ENCODE peak calls at places on chromosomes 11 and 22, in six cellular contexts. One of them, this sample, is unnamed. For H3K9me3 and H3K4me1, the result is how much of the 10 kb centered on the place peaks cover.

GRCh38 chr11:120212926-120213325 is 2.1 kb downstream of the OAF start:
- DNase-seq in Peyer's patch: peak
- DNase-seq in heart right ventricle: no peak
- DNase-seq in cardiac muscle cell: peak
- DNase-seq in body of pancreas: no peak
- DNase-seq in left ventricle myocardium inferior: no peak
- DNase-seq in this sample: no peak

GRCh38 chr22:38786631-38787030 is 7.3 kb downstream of the DNAL4 start:
- DNase-seq in Peyer's patch: no peak
- DNase-seq in heart right ventricle: no peak
- DNase-seq in cardiac muscle cell: no peak
- DNase-seq in body of pancreas: no peak
- DNase-seq in left ventricle myocardium inferior: no peak
- DNase-seq in this sample: no peak

GRCh38 chr11:11813288-11813962 is 28.3 kb upstream of the USP47 start:
- DNase-seq in Peyer's patch: no peak
- DNase-seq in heart right ventricle: peak
- DNase-seq in cardiac muscle cell: no peak
- DNase-seq in body of pancreas: peak
- DNase-seq in left ventricle myocardium inferior: no peak
- DNase-seq in this sample: no peak

GRCh38 chr11:37110383-37110782 is 512.3 kb upstream of the RAG2 start:
- DNase-seq in Peyer's patch: no peak
- DNase-seq in heart right ventricle: no peak
- DNase-seq in cardiac muscle cell: no peak
- DNase-seq in body of pancreas: no peak
- DNase-seq in left ventricle myocardium inferior: no peak
- DNase-seq in this sample: no peak

GRCh38 chr11:17768547-17768946 is 34.0 kb downstream of the KCNC1 start:
- DNase-seq in Peyer's patch: peak
- DNase-seq in heart right ventricle: no peak
- DNase-seq in cardiac muscle cell: no peak
- DNase-seq in body of pancreas: no peak
- DNase-seq in left ventricle myocardium inferior: no peak
- DNase-seq in this sample: no peak

GRCh38 chr11:3111919-3112690 is 53.0 kb downstream of the OSBPL5 start:
- DNase-seq in Peyer's patch: peak
- DNase-seq in heart right ventricle: no peak
- DNase-seq in cardiac muscle cell: no peak
- DNase-seq in body of pancreas: no peak
- DNase-seq in left ventricle myocardium inferior: no peak
- DNase-seq in this sample: no peak

GRCh38 chr11:63785823-63786222 is 17.2 kb upstream of the ZFTA start:
- DNase-seq in Peyer's patch: no peak
- DNase-seq in heart right ventricle: no peak
- DNase-seq in cardiac muscle cell: no peak
- DNase-seq in body of pancreas: no peak
- DNase-seq in left ventricle myocardium inferior: no peak
- DNase-seq in this sample: no peak

GRCh38 chr11:61959678-61960077 is 7.8 kb downstream of the FTH1 start:
- DNase-seq in Peyer's patch: no peak
- DNase-seq in heart right ventricle: no peak
- DNase-seq in cardiac muscle cell: no peak
- DNase-seq in body of pancreas: no peak
- DNase-seq in left ventricle myocardium inferior: no peak
- DNase-seq in this sample: no peak

GRCh38 chr11:107606122-107606521 is 15.2 kb downstream of the ELMOD1 start:
- DNase-seq in Peyer's patch: no peak
- DNase-seq in heart right ventricle: no peak
- DNase-seq in cardiac muscle cell: no peak
- DNase-seq in body of pancreas: no peak
- DNase-seq in left ventricle myocardium inferior: no peak
- DNase-seq in this sample: no peak

GRCh38 chr11:77071671-77072605 is 5.2 kb downstream of the CAPN5 start:
- DNase-seq in Peyer's patch: peak
- DNase-seq in heart right ventricle: no peak
- DNase-seq in cardiac muscle cell: no peak
- DNase-seq in body of pancreas: no peak
- DNase-seq in left ventricle myocardium inferior: no peak
- DNase-seq in this sample: no peak

GRCh38 chr11:93288079-93288478 is 42.5 kb upstream of the DEUP1 start:
- DNase-seq in Peyer's patch: no peak
- DNase-seq in heart right ventricle: no peak
- DNase-seq in cardiac muscle cell: no peak
- DNase-seq in body of pancreas: no peak
- DNase-seq in left ventricle myocardium inferior: no peak
- DNase-seq in this sample: no peak

GRCh38 chr22:45023431-45023830 is 13.6 kb upstream of the PHF21B start:
- DNase-seq in Peyer's patch: no peak
- DNase-seq in heart right ventricle: no peak
- DNase-seq in cardiac muscle cell: no peak
- DNase-seq in body of pancreas: no peak
- DNase-seq in left ventricle myocardium inferior: no peak
- DNase-seq in this sample: no peak

GRCh38 chr11:104623518-104623917 is 274.7 kb downstream of the CASP12 start:
- DNase-seq in Peyer's patch: no peak
- DNase-seq in heart right ventricle: no peak
- DNase-seq in cardiac muscle cell: no peak
- DNase-seq in body of pancreas: no peak
- DNase-seq in left ventricle myocardium inferior: no peak
- DNase-seq in this sample: no peak

GRCh38 chr22:46446799-46447198 is 90.6 kb downstream of the CELSR1 start:
- DNase-seq in Peyer's patch: no peak
- DNase-seq in heart right ventricle: no peak
- DNase-seq in cardiac muscle cell: no peak
- DNase-seq in body of pancreas: no peak
- DNase-seq in left ventricle myocardium inferior: no peak
- DNase-seq in this sample: no peak

GRCh38 chr22:48742556-48743343 is 1084.9 kb downstream of the BRD1 start:
- DNase-seq in Peyer's patch: peak
- DNase-seq in heart right ventricle: no peak
- DNase-seq in cardiac muscle cell: no peak
- DNase-seq in body of pancreas: no peak
- DNase-seq in left ventricle myocardium inferior: no peak
- DNase-seq in this sample: no peak

GRCh38 chr11:102226702-102227101 is 90.6 kb upstream of the BIRC3 start:
- DNase-seq in Peyer's patch: no peak
- DNase-seq in heart right ventricle: no peak
- DNase-seq in cardiac muscle cell: no peak
- DNase-seq in body of pancreas: no peak
- DNase-seq in left ventricle myocardium inferior: no peak
- DNase-seq in this sample: no peak

GRCh38 chr22:43090130-43090789 is 1.1 kb upstream of the TTLL1 start:
- DNase-seq in Peyer's patch: no peak
- DNase-seq in heart right ventricle: peak
- DNase-seq in cardiac muscle cell: no peak
- DNase-seq in body of pancreas: peak
- DNase-seq in left ventricle myocardium inferior: peak
- DNase-seq in this sample: no peak

GRCh38 chr11:110279881-110280280 is 16.5 kb downstream of the RDX start:
- DNase-seq in Peyer's patch: no peak
- DNase-seq in heart right ventricle: no peak
- DNase-seq in cardiac muscle cell: no peak
- DNase-seq in body of pancreas: no peak
- DNase-seq in left ventricle myocardium inferior: no peak
- DNase-seq in this sample: no peak

GRCh38 chr11:79440451-79441158 is at the start of gene TENM4:
- DNase-seq in Peyer's patch: peak
- DNase-seq in heart right ventricle: peak
- DNase-seq in cardiac muscle cell: peak
- DNase-seq in body of pancreas: peak
- DNase-seq in left ventricle myocardium inferior: peak
- DNase-seq in this sample: peak

GRCh38 chr11:112485280-112485679 is 224.6 kb upstream of the PLET1 start:
- DNase-seq in Peyer's patch: no peak
- DNase-seq in heart right ventricle: no peak
- DNase-seq in cardiac muscle cell: no peak
- DNase-seq in body of pancreas: no peak
- DNase-seq in left ventricle myocardium inferior: no peak
- DNase-seq in this sample: no peak

GRCh38 chr11:10654211-10655150 is 39.1 kb downstream of the IRAG1 start:
- DNase-seq in Peyer's patch: no peak
- DNase-seq in heart right ventricle: no peak
- DNase-seq in cardiac muscle cell: peak
- DNase-seq in body of pancreas: peak
- DNase-seq in left ventricle myocardium inferior: no peak
- DNase-seq in this sample: peak

GRCh38 chr11:14587203-14587602 is 56.4 kb upstream of the PDE3B start:
- DNase-seq in Peyer's patch: no peak
- DNase-seq in heart right ventricle: no peak
- DNase-seq in cardiac muscle cell: no peak
- DNase-seq in body of pancreas: no peak
- DNase-seq in left ventricle myocardium inferior: no peak
- DNase-seq in this sample: no peak

GRCh38 chr11:112469376-112469775 is 208.7 kb upstream of the PLET1 start:
- DNase-seq in Peyer's patch: no peak
- DNase-seq in heart right ventricle: no peak
- DNase-seq in cardiac muscle cell: peak
- DNase-seq in body of pancreas: no peak
- DNase-seq in left ventricle myocardium inferior: no peak
- DNase-seq in this sample: no peak

GRCh38 chr11:90587896-90588295 is 365.0 kb upstream of the CHORDC1 start:
- DNase-seq in Peyer's patch: no peak
- DNase-seq in heart right ventricle: no peak
- DNase-seq in cardiac muscle cell: no peak
- DNase-seq in body of pancreas: no peak
- DNase-seq in left ventricle myocardium inferior: no peak
- DNase-seq in this sample: no peak

DNA sequence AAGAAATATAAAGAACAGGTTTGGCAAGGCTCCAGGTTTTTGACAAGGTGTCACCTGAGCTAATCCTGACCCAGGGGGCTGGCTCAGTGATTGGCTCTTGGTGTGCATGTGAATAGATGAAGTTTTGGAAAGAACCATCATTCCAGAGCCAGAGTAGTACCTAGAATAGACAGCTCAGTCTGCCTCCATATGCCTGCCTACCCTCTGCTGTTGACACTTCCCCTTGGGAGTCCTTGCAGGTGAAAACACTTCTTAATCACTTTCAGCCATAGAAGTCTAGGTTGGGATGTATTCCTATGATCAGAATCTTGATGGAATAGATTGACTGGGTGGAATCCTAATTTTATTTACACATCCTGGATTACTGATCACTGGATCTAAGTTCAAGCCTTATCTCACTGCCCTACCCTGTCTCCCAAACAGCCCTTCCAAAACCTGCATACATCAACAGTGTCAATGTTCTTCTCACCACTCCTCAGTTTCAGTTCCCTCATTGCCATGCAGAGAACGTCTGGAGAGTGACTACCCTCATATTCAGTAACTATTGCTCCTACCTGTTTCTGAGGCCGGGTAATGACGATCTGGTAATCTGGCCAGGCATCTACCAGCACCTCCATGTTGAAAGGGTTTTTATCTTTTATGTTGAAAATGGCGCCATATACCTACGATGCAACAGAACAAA is 6.7 kb downstream of the GLYATL2 start:
- DNase-seq in Peyer's patch: no peak
- DNase-seq in heart right ventricle: no peak
- DNase-seq in cardiac muscle cell: no peak
- DNase-seq in body of pancreas: no peak
- DNase-seq in left ventricle myocardium inferior: no peak
- DNase-seq in this sample: no peak
- H3K9me3 ChIP-seq in Peyer's patch: under half
- H3K9me3 ChIP-seq in heart right ventricle: under half
- H3K9me3 ChIP-seq in cardiac muscle cell: under half
- H3K9me3 ChIP-seq in body of pancreas: under half
- H3K9me3 ChIP-seq in left ventricle myocardium inferior: under half
- H3K9me3 ChIP-seq in this sample: under half

DNA sequence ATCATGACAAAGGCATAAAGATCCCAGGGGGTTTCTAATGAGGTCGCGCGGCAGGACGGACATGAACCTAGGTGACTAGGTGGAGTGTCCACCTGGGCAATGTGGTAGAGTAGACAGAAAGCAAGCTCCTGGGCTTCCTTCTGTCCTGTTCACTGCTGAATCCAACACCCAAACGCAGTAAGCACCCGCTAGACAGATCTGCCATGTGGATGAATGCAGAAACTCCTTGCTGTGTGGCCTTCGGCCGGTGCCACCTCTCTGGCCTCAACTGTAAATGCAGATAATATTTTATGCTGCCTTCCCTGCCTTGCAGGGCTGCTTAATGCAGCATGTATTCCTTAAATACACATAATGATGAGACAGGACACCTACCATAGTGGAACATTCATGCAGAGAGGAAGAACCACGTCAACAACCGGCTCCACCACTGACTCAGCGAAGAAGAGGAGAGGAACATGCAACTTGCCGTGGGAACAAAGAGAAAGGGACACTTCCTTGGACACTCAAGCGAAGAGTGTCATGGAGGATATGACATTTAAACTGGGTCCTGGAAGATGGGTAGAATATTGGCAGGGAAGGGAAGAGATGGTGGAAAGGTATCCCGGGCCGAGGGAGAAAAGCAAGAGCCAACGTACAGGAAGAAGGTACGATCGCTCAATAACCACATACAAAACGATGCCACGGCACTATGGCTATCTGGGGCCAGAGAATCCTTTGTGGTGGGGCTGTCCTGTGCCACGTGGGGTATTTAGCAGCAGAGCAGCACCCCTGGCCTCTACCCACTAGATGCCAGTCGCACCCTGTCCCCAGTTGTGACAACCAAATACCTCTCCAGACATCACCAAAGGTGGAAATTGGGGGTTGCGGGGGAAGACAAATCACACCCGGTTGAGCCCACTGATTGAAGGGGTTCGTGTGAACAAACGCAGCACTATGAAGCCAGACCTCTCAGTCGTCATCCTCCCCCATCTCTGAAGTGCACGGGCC is 30.8 kb downstream of the MYH9 start:
- DNase-seq in Peyer's patch: no peak
- DNase-seq in heart right ventricle: no peak
- DNase-seq in cardiac muscle cell: no peak
- DNase-seq in body of pancreas: no peak
- DNase-seq in left ventricle myocardium inferior: no peak
- DNase-seq in this sample: no peak
- H3K4me1 ChIP-seq in Peyer's patch: half or more
- H3K4me1 ChIP-seq in heart right ventricle: half or more
- H3K4me1 ChIP-seq in cardiac muscle cell: under half
- H3K4me1 ChIP-seq in body of pancreas: half or more
- H3K4me1 ChIP-seq in left ventricle myocardium inferior: half or more
- H3K4me1 ChIP-seq in this sample: under half

DNA sequence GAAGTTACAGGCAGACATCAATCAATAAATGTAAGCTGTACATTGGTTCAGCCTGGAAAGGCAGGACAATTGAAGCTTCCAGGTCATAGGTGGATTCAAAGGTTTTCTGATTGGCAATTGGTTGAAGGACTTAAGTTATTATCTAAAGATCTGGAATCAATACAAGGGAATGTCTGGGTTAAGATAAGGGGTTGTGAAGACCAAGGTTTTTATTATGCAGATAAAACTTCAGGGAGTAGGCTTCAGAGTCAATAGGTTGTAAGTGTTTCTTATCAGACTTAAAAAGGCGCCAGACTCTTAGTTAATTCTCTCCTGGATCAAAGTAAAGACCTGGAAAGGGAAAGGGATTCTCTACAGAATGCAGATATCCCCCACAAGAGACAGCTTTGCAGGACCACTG is 935.4 kb downstream of the TBC1D22A start:
- DNase-seq in Peyer's patch: no peak
- DNase-seq in heart right ventricle: no peak
- DNase-seq in cardiac muscle cell: no peak
- DNase-seq in body of pancreas: no peak
- DNase-seq in left ventricle myocardium inferior: no peak
- DNase-seq in this sample: no peak
- H3K9me3 ChIP-seq in Peyer's patch: under half
- H3K9me3 ChIP-seq in heart right ventricle: under half
- H3K9me3 ChIP-seq in cardiac muscle cell: under half
- H3K9me3 ChIP-seq in body of pancreas: under half
- H3K9me3 ChIP-seq in left ventricle myocardium inferior: under half
- H3K9me3 ChIP-seq in this sample: under half

GRCh38 chr22:20434264-20434751 is 3.3 kb downstream of the SCARF2 start:
- DNase-seq in Peyer's patch: peak
- DNase-seq in heart right ventricle: no peak
- DNase-seq in cardiac muscle cell: no peak
- DNase-seq in body of pancreas: no peak
- DNase-seq in left ventricle myocardium inferior: no peak
- DNase-seq in this sample: no peak
- H3K4me1 ChIP-seq in Peyer's patch: half or more
- H3K4me1 ChIP-seq in heart right ventricle: under half
- H3K4me1 ChIP-seq in cardiac muscle cell: under half
- H3K4me1 ChIP-seq in body of pancreas: under half
- H3K4me1 ChIP-seq in left ventricle myocardium inferior: half or more
- H3K4me1 ChIP-seq in this sample: under half

This sample was measured in NT2/D1.